ENCODE peak calls at places on chromosomes 12 and 14, in six cellular contexts. S, Z, O, J, X and E are unnamed samples.

GRCh38 chr14:89454971-89455370 is 37.9 kb upstream of the FOXN3 start:
- DNase-seq in J (no peak), O (no peak), Z (no peak), X (no peak), S (no peak), E (no peak)

GRCh38 chr12:89895101-89895500 is 186.5 kb upstream of the ATP2B1 start:
- DNase-seq in J (no peak), S (no peak), X (no peak), O (no peak), Z (no peak), E (no peak)

GRCh38 chr14:96271421-96271762 is 15.4 kb downstream of the BDKRB1 start:
- DNase-seq in X (no peak), O (no peak), J (no peak), Z (no peak), S (no peak), E (no peak)

GRCh38 chr12:86950043-86950838 is 694.0 kb upstream of the MGAT4C start:
- DNase-seq in J (no peak), X (no peak), O (no peak), S (no peak), Z (no peak), E (no peak)

GRCh38 chr14:24630087-24630871 is 3.7 kb downstream of the GZMB start:
- DNase-seq in X (no peak), S (no peak), Z (no peak), O (no peak), J (no peak), E (no peak)

GRCh38 chr12:94020335-94020734 is 128.0 kb upstream of the PLXNC1 start:
- DNase-seq in Z (no peak), O (no peak), S (no peak), J (no peak), X (no peak), E (no peak)

GRCh38 chr12:41089438-41089837 is 98.7 kb upstream of the PDZRN4 start:
- DNase-seq in S (no peak), J (no peak), X (no peak), O (no peak), Z (no peak), E (no peak)

GRCh38 chr12:34390171-34390841 is 368.0 kb downstream of the ALG10 start:
- DNase-seq in X (peak), O (no peak), J (no peak), S (no peak), Z (no peak), E (no peak)

GRCh38 chr12:27123642-27124041 is 41.3 kb upstream of the C12orf71 start:
- DNase-seq in X (no peak), J (no peak), S (no peak), O (no peak), Z (no peak), E (no peak)

GRCh38 chr12:16606936-16607335 is 974 bp upstream of the LMO3 start:
- DNase-seq in S (no peak), J (no peak), Z (no peak), O (no peak), X (no peak), E (no peak)

GRCh38 chr12:99043319-99043914 is 398.3 kb downstream of the APAF1 start:
- DNase-seq in S (peak), X (peak), O (peak), Z (peak), J (peak), E (peak)

GRCh38 chr14:37021406-37021805 is 151.0 kb downstream of the SLC25A21 start:
- DNase-seq in O (no peak), X (no peak), S (no peak), Z (no peak), J (no peak), E (no peak)

GRCh38 chr12:116710367-116710766 is 27.5 kb downstream of the SPRING1 start:
- DNase-seq in X (no peak), Z (no peak), J (no peak), O (no peak), S (no peak), E (no peak)

GRCh38 chr12:82019533-82019932 is 260.4 kb upstream of the PPFIA2 start:
- DNase-seq in O (no peak), S (no peak), J (no peak), X (no peak), Z (no peak), E (no peak)

GRCh38 chr14:77198576-77198975 is 17.0 kb downstream of the TMEM63C start:
- DNase-seq in J (no peak), O (no peak), Z (no peak), S (no peak), X (no peak), E (no peak)

GRCh38 chr14:94622653-94623421 is 10.6 kb downstream of the SERPINA3 start:
- DNase-seq in J (no peak), S (no peak), X (no peak), O (no peak), Z (no peak), E (no peak)

GRCh38 chr12:9391751-9392240 is 183.6 kb upstream of the PZP start:
- DNase-seq in O (no peak), X (no peak), J (no peak), Z (no peak), S (no peak), E (no peak)

GRCh38 chr12:124557518-124558223 is 9.7 kb downstream of the NCOR2 start:
- DNase-seq in Z (no peak), S (no peak), X (no peak), O (no peak), J (no peak), E (no peak)

GRCh38 chr12:62127516-62127915 is 132.7 kb upstream of the USP15 start:
- DNase-seq in X (no peak), Z (no peak), J (no peak), O (no peak), S (no peak), E (no peak)

GRCh38 chr12:6363330-6364036 is 11.9 kb downstream of the SCNN1A start:
- DNase-seq in Z (no peak), X (peak), J (peak), S (peak), O (peak), E (peak)

GRCh38 chr12:34290191-34290995 is 268.1 kb downstream of the ALG10 start:
- DNase-seq in Z (no peak), X (no peak), S (no peak), O (no peak), J (peak), E (no peak)

GRCh38 chr12:125889742-125890141 is 824.5 kb downstream of the AACS start:
- DNase-seq in X (no peak), J (no peak), Z (peak), O (no peak), S (no peak), E (no peak)

GRCh38 chr14:59507063-59507751 is 22.9 kb downstream of the JKAMP start:
- DNase-seq in S (peak), Z (peak), J (peak), O (peak), X (no peak), E (peak)

GRCh38 chr12:7864751-7865150 is 8.0 kb downstream of the SLC2A14 start:
- DNase-seq in Z (no peak), J (no peak), X (no peak), O (no peak), S (no peak), E (no peak)

GRCh38 chr14:37116933-37117844 is 55.2 kb downstream of the SLC25A21 start:
- DNase-seq in O (no peak), J (no peak), Z (peak), S (peak), X (no peak), E (no peak)

GRCh38 chr12:109264095-109264942 is 44.8 kb downstream of the FOXN4 start:
- DNase-seq in J (peak), X (peak), Z (no peak), O (no peak), S (peak), E (peak)

GRCh38 chr14:93005838-93006237 is 82.9 kb downstream of the CHGA start:
- DNase-seq in S (no peak), Z (no peak), J (no peak), X (no peak), O (no peak), E (no peak)

GRCh38 chr12:77104792-77105191 is 39.4 kb upstream of the E2F7 start:
- DNase-seq in O (no peak), Z (no peak), J (no peak), S (peak), X (no peak), E (no peak)

GRCh38 chr12:101877816-101878811 is 734 bp downstream of the DRAM1 start:
- DNase-seq in O (no peak), Z (no peak), J (no peak), S (no peak), X (no peak), E (peak)

GRCh38 chr14:52961060-52961639 is 10.3 kb upstream of the FERMT2 start:
- DNase-seq in J (no peak), X (no peak), O (peak), S (peak), Z (no peak), E (no peak)

GRCh38 chr14:76767681-76768055 is 6.4 kb downstream of the VASH1 start:
- DNase-seq in S (no peak), J (no peak), X (no peak), O (no peak), Z (no peak), E (no peak)

GRCh38 chr12:2285462-2285861 is 232.7 kb downstream of the CACNA1C start:
- DNase-seq in J (no peak), S (no peak), X (no peak), Z (no peak), O (no peak), E (no peak)

GRCh38 chr12:83461326-83461985 is 774.8 kb downstream of the TMTC2 start:
- DNase-seq in Z (no peak), O (no peak), J (no peak), S (no peak), X (no peak), E (no peak)

GRCh38 chr12:2794261-2794735 is 472 bp upstream of the FKBP4 start:
- DNase-seq in O (no peak), X (peak), J (no peak), Z (no peak), S (no peak), E (peak)

GRCh38 chr14:38285962-38286361 is 30.1 kb upstream of the CLEC14A start:
- DNase-seq in S (no peak), O (no peak), X (no peak), J (no peak), Z (no peak), E (no peak)

GRCh38 chr14:50069325-50069724 is 47.0 kb downstream of the VCPKMT start:
- DNase-seq in J (no peak), Z (no peak), O (no peak), S (no peak), X (no peak), E (no peak)

GRCh38 chr14:74064883-74065282 is 19.4 kb downstream of the ALDH6A1 start:
- DNase-seq in J (no peak), Z (no peak), O (no peak), S (peak), X (no peak), E (no peak)

GRCh38 chr14:74062809-74063150 is 21.5 kb downstream of the ALDH6A1 start:
- DNase-seq in O (no peak), Z (no peak), S (peak), X (no peak), J (no peak), E (no peak)

DNA sequence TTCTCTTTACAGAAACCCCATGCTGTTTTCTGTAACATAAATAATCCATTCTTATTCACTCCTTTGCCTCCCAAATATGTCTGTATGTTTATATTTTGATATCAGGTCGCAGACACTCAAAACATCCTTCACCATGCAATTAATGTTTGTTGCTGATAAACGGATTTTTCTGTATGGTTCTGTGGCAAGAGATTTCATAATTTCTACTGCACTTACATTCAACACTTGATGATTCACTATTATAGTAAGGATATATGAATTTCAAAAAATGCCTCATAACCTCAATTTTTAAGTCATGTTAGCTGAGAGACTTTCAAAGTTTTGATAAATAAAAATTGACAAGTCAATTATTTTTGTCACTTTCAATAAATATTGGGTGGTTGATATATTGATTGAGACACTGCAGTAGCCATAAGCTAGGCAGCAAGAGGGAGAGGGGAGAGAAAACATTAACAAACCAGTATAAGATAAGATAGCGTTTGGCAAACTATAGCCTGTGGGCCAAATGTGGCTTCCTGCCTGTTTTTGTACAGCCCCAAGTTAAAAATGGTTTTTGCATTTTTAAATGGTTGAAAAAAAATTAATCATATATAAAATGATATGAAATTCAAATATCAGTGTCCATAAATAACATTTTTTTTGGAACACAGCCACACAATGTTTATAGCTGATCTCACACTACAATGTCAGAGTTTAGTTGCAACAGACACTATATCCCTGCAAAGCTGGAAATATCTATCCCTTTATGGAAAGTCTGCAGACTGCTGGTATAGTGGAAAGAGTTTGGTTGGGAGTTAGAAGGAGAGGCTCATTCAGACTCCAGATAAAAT is 18.3 kb downstream of the ALDH6A1 start:
- DNase-seq in S (peak), O (no peak), Z (no peak), X (no peak), J (no peak), E (no peak)
- TF ChIP-seq CTCF in S (no peak), O (no peak), Z (no peak), X (no peak), J (no peak), E (no peak)

DNA sequence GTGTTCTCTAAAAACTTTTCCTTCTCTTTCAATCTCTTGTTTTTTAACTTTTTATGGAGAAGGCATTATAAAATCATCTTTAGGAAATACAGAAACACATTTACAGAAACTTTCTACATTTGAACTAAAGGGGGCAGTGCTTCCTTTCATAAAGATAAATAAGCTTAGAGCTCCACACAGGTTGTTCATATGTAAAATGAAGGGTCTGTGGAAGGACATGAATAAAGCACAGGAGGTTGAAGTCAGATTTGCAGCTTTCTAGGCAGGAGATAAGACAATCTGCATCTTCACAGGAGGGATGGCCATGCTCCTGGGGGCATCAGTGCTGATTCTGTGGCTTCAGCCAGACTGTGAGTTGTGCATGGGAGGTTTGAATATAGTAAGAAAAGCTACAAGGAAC is 426.0 kb downstream of the DAD1 start:
- DNase-seq in J (no peak), Z (no peak), O (no peak), S (peak), X (no peak), E (no peak)
- TF ChIP-seq CTCF in J (no peak), Z (no peak), O (no peak), S (peak), X (no peak), E (peak)

GRCh38 chr12:12474931-12475485 is 87.7 kb downstream of the DUSP16 start:
- DNase-seq in J (no peak), X (no peak), S (peak), Z (no peak), O (peak), E (no peak)
- TF ChIP-seq CTCF in J (no peak), X (no peak), S (no peak), Z (no peak), O (no peak), E (no peak)

GRCh38 chr14:104757238-104757585 is 4.3 kb downstream of the SIVA1 start:
- DNase-seq in X (no peak), J (no peak), S (no peak), O (no peak), Z (no peak), E (no peak)
- TF ChIP-seq CTCF in X (no peak), J (no peak), S (no peak), O (no peak), Z (no peak), E (no peak)

GRCh38 chr14:63993992-63994391 is 141.2 kb downstream of the SYNE2 start:
- DNase-seq in Z (no peak), J (no peak), X (no peak), O (no peak), S (no peak), E (no peak)
- TF ChIP-seq CTCF in Z (peak), J (peak), X (no peak), O (peak), S (no peak), E (no peak)

GRCh38 chr14:73613046-73613383 is 698 bp downstream of the ACOT6 start:
- DNase-seq in X (no peak), O (no peak), J (no peak), Z (no peak), S (no peak), E (no peak)

GRCh38 chr14:73610692-73611091 is 1.6 kb upstream of the ACOT6 start:
- DNase-seq in Z (no peak), X (no peak), O (no peak), J (no peak), S (peak), E (no peak)

GRCh38 chr14:73613419-73613963 is 1.2 kb downstream of the ACOT6 start:
- DNase-seq in S (no peak), X (no peak), J (no peak), O (no peak), Z (no peak), E (no peak)

GRCh38 chr14:73616831-73617230 is 4.5 kb downstream of the ACOT6 start:
- DNase-seq in X (no peak), J (no peak), Z (no peak), O (no peak), S (no peak), E (no peak)

DNA sequence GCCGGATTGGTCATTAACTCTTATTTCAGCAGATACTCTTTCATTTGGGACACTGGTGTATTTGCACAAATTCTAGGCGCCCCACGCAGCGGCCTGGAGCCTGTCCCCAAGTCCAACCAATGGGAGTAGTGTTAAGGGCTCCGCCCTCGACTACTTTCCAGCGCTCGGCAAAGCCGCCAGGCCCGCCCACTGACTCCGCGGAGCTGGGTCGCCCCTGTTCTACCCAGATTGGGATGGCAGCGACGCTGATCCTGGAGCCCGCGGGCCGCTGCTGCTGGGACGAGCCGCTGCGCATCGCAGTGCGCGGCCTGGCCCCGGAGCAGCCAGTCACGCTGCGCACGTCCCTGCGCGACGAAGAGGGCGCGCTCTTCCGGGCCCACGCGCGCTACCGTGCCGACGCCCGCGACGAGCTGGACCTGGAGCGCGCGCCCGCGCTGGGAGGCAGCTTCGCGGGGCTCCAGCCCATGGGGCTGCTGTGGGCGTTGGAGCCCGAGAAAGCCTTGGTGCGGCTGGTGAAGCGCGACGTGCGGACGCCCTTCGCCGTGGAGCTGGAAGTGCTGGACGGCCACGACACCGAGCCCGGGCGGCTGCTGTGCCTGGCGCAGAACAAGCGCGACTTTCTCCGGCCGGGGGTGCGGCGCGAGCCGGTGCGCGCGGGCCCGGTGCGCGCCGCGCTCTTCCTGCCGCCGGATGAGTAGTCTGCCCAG is at the start of gene ACOT6:
- DNase-seq in S (peak), J (peak), X (peak), O (peak), Z (no peak), E (peak)
- TF ChIP-seq CTCF in S (no peak), J (no peak), X (no peak), O (no peak), Z (no peak), E (no peak)

GRCh38 chr12:4538207-4539160 is at the start of gene RAD51AP1:
- DNase-seq in S (peak), Z (peak), O (peak), X (peak), J (peak), E (peak)
- TF ChIP-seq CTCF in S (no peak), Z (no peak), O (no peak), X (no peak), J (no peak), E (no peak)

GRCh38 chr14:26187996-26188605 is 409.7 kb downstream of the NOVA1 start:
- DNase-seq in S (no peak), X (no peak), J (no peak), O (no peak), Z (no peak), E (no peak)

GRCh38 chr14:26191666-26192065 is 406.2 kb downstream of the NOVA1 start:
- DNase-seq in Z (no peak), S (no peak), O (no peak), X (no peak), J (no peak), E (no peak)

GRCh38 chr14:26194816-26195215 is 403.0 kb downstream of the NOVA1 start:
- DNase-seq in S (no peak), J (no peak), X (no peak), O (no peak), Z (no peak), E (no peak)

GRCh38 chr14:26191123-26191522 is 406.7 kb downstream of the NOVA1 start:
- DNase-seq in O (no peak), X (no peak), J (no peak), Z (no peak), S (no peak), E (no peak)

DNA sequence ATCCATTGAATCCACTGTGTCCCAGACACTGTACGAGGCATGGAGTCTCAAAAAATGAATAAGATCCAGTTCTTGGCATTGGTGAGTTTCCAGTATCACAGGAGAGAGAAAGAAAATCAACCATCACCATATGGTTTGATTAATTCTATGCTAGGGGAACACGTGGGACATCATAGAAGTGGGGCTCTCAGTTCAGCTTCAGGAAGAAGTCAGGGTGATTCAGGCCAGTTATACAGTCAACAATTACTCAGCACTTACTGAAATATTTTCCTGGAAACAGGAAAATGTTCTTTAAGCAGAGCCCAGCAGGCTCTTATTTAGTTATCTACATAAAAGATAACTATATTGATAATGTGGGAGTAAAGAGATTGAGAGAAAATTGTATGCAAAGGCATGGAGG is 407.2 kb downstream of the NOVA1 start:
- DNase-seq in X (no peak), S (no peak), O (no peak), J (no peak), Z (no peak), E (no peak)
- TF ChIP-seq CTCF in X (no peak), S (no peak), O (no peak), J (no peak), Z (no peak), E (no peak)

GRCh38 chr12:79650440-79650839 is 40.3 kb downstream of the PAWR start:
- DNase-seq in J (no peak), S (no peak), O (no peak), X (no peak), Z (no peak), E (no peak)
- TF ChIP-seq CTCF in J (no peak), S (no peak), O (no peak), X (no peak), Z (no peak), E (no peak)